ENCODE peak calls at places on chromosomes 3 and 15, in six cellular contexts. F is SJSA1, N is ovary, Z is sigmoid colon, V is RWPE2, J is tibial artery. A is an unnamed sample. For H3K36me3 and H3K4me1, the result is how much of the 10 kb centered on the place peaks cover.

GRCh38 chr15:67142142-67143092 is 77.0 kb downstream of the SMAD3 start:
- DNase-seq in N (no peak), F (no peak), J (no peak), V (no peak), Z (peak), A (no peak)

GRCh38 chr15:95131071-95131683 is 899.8 kb downstream of the MCTP2 start:
- DNase-seq in Z (no peak), J (no peak), F (no peak), V (no peak), N (no peak), A (no peak)

GRCh38 chr3:141152130-141152529 is 79.5 kb upstream of the PXYLP1 start:
- DNase-seq in J (no peak), Z (no peak), N (no peak), V (no peak), F (no peak), A (no peak)

GRCh38 chr3:170040283-170040907 is 2.6 kb downstream of the GPR160 start:
- DNase-seq in J (no peak), F (no peak), V (no peak), N (no peak), Z (no peak), A (no peak)

GRCh38 chr3:172102123-172102882 is 62.9 kb downstream of the FNDC3B start:
- DNase-seq in Z (no peak), V (no peak), N (no peak), J (no peak), F (no peak), A (peak)

GRCh38 chr3:183491923-183492848 is 63.3 kb downstream of the KLHL6 start:
- DNase-seq in V (no peak), J (no peak), F (no peak), N (no peak), Z (peak), A (no peak)

GRCh38 chr3:157242836-157243235 is 82.9 kb upstream of the CCNL1 start:
- DNase-seq in Z (no peak), J (no peak), F (no peak), V (no peak), N (no peak), A (no peak)

GRCh38 chr15:27686376-27686775 is 412.7 kb downstream of the OCA2 start:
- DNase-seq in V (no peak), F (no peak), Z (no peak), N (no peak), J (no peak), A (no peak)

GRCh38 chr15:65962187-65962586 is 92.9 kb downstream of the RAB11A start:
- DNase-seq in F (no peak), J (no peak), V (no peak), N (no peak), Z (no peak), A (no peak)

GRCh38 chr3:194257030-194257657 is 94.0 kb downstream of the CPN2 start:
- DNase-seq in Z (no peak), F (no peak), V (no peak), N (no peak), J (no peak), A (no peak)

GRCh38 chr15:39728844-39729243 is 53.8 kb downstream of the FSIP1 start:
- DNase-seq in Z (no peak), F (no peak), V (no peak), N (no peak), J (no peak), A (no peak)

GRCh38 chr3:160098261-160098908 is 109.8 kb downstream of the IL12A start:
- DNase-seq in V (no peak), N (no peak), Z (no peak), J (no peak), F (no peak), A (no peak)

GRCh38 chr15:85837011-85837433 is 42.3 kb upstream of the KLHL25 start:
- DNase-seq in F (no peak), N (no peak), J (no peak), V (no peak), Z (no peak), A (no peak)

GRCh38 chr3:99747915-99748314 is 69.7 kb upstream of the CMSS1 start:
- DNase-seq in Z (no peak), N (no peak), V (no peak), J (no peak), F (no peak), A (no peak)

GRCh38 chr3:68878322-68878721 is 54.0 kb downstream of the TAFA4 start:
- DNase-seq in N (no peak), Z (no peak), V (no peak), F (no peak), J (no peak), A (peak)

GRCh38 chr15:38247336-38247735 is 5.3 kb upstream of the SPRED1 start:
- DNase-seq in N (no peak), J (no peak), V (no peak), Z (no peak), F (no peak), A (no peak)

DNA sequence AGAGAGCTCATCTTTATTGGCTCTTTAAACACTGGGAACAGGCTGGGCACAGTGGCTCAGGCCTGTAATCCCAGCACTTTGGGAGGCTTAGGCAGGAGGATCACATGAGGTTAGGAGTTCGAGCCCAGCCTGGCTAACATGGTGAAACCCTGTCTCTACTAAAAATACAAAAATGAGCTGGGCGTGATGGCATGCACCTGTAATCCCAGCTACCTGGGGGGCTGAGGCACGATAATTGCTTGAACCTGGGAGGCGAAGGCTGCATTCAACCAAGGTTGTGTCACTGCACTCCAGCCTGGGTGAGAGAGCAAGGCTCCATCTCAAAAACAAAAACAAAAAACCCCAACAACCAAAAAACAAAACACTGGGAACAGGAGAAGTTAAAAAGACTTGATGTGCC is 72.1 kb downstream of the CHAC1 start:
- DNase-seq in F (no peak), V (no peak), Z (no peak), N (no peak), J (no peak), A (no peak)
- H3K36me3 ChIP-seq in F (half or more), V (half or more), Z (under half), N (under half), J (under half), A (under half)

GRCh38 chr3:177111541-177111949 is 85.7 kb downstream of the TBL1XR1 start:
- DNase-seq in J (no peak), N (no peak), F (no peak), V (no peak), Z (no peak), A (no peak)
- H3K4me1 ChIP-seq in J (under half), N (under half), F (under half), V (under half), Z (under half), A (under half)

GRCh38 chr3:58425782-58426181 is 7.8 kb downstream of the PDHB start:
- DNase-seq in F (no peak), Z (no peak), J (no peak), N (no peak), V (no peak), A (no peak)
- H3K36me3 ChIP-seq in F (half or more), Z (half or more), J (half or more), N (under half), V (half or more), A (under half)

GRCh38 chr15:32829441-32829840 is 111.6 kb downstream of the GREM1 start:
- DNase-seq in V (no peak), Z (no peak), F (no peak), N (no peak), J (no peak), A (no peak)
- H3K4me1 ChIP-seq in V (under half), Z (under half), F (half or more), N (under half), J (under half), A (under half)

DNA sequence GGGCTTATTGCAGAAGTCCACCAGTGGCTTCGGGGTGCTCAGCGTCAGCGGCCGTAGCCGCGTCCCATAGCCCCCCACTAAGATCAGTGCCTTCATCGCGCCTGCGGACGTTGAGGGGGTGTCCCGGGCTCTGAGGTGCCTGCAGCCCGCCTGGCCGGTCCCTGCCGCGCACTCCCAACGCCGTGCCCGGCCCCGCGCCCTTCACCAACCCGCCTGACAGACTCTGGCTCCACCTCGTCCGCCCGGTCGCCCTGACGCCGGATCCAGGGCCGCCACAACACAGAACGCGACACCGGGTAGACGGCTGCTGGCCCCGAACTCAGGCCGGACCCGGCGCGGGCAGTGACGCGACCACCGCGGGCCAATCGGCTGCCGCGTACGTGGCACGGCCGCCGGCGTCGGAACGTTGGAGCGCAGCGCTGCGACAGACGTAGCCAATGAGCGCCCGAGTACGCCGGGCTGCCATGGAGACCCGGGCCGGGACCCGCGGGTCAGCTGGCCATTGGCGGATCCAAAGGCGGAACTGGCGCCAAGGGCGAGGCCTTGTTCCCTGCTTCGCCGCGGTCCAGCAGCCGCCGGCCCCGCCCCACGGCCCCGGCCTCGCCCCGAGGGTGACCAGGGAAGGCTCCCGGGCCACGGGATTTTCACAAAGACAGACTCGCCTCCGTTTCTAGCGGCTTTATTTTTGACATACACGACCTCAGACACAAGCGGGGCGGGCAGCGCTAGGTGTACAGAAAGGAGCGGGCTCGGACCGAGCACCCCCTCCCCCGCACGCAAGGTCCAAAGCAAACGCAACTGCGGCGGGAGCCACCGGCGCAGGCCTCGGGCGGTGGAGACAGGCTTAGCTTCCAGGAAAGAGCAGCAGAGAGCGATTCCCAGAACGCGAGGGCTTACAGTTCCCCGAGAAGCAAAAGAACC is at the start of gene GMPPB:
- DNase-seq in J (peak), V (peak), N (peak), F (peak), Z (peak), A (peak)
- H3K36me3 ChIP-seq in J (half or more), V (under half), N (under half), F (half or more), Z (half or more), A (under half)

DNA sequence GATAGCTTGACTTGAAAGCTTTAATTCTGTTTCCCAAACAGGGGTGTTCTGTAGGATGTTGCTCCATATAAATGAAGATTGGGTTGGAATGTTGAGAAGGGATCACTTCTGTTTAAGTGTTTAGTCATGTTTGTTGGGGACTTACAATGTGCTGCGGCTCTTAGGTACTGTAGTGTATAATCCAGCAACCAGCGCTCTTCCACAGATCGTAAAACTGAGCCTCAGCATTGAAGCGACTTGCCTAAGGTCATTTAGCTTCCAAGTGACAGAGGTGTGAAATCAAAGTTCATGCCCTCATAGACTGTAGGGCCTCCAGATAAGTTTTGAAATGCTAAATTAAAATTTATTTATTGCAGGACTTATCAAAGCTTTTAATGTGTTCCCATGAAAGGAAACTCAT is 1.8 kb downstream of the MKRN2 start:
- DNase-seq in V (no peak), F (no peak), J (no peak), Z (no peak), N (no peak), A (no peak)
- H3K4me1 ChIP-seq in V (under half), F (under half), J (half or more), Z (under half), N (under half), A (under half)

DNA sequence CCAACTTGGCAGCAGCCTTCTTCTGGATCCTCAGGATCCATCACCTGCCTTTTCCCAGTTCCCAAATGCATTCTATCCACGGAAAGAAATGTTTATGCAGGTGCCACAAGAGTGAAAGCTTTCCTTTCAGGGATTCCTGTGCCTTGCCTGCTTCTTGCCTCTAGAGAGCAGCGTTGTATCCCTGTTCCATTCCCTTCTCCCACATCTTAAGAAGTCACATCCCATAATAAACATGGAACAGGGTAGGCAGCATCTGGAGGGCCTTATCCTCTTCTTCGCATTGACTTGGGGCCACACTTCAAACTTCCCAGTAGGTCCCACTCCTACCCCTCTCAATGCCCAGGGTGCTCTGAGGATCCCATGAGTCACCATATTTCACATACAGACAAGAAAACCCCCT is 72.7 kb upstream of the DCLK3 start:
- DNase-seq in N (no peak), J (no peak), Z (no peak), F (no peak), V (no peak), A (no peak)
- H3K36me3 ChIP-seq in N (under half), J (under half), Z (half or more), F (under half), V (under half), A (half or more)

GRCh38 chr3:39103791-39104552 is 3.5 kb downstream of the GORASP1 start:
- DNase-seq in F (peak), Z (no peak), N (no peak), J (no peak), V (no peak), A (no peak)

GRCh38 chr3:39106281-39107055 is 959 bp downstream of the GORASP1 start:
- DNase-seq in Z (no peak), F (no peak), V (no peak), N (no peak), J (no peak), A (no peak)

GRCh38 chr3:39105687-39106063 is 1.8 kb downstream of the GORASP1 start:
- DNase-seq in Z (no peak), F (no peak), V (no peak), N (no peak), J (no peak), A (no peak)

GRCh38 chr3:39103324-39103693 is 4.1 kb downstream of the GORASP1 start:
- DNase-seq in J (no peak), F (peak), N (no peak), Z (no peak), V (no peak), A (no peak)

GRCh38 chr3:39104961-39105686 is 2.3 kb downstream of the GORASP1 start:
- DNase-seq in N (no peak), V (no peak), J (no peak), Z (no peak), F (no peak), A (no peak)
- H3K4me1 ChIP-seq in N (under half), V (under half), J (half or more), Z (under half), F (under half), A (under half)

GRCh38 chr15:63630036-63630751 is 33.0 kb downstream of the FBXL22 start:
- DNase-seq in F (no peak), V (no peak), Z (no peak), N (no peak), J (no peak), A (no peak)
- H3K36me3 ChIP-seq in F (under half), V (half or more), Z (half or more), N (under half), J (half or more), A (under half)